ENCODE peak calls at places on chromosomes 2 and 18, in seven cellular contexts. R is MV-4-11; A is kidney tubule cell; N is naive B cell; W is stimulated activated CD4-positive, alpha-beta T cell treated with anti-CD3 and anti-CD28 coated beads, Interleukin-2, amount 100 ng/mL, for 48 hours; O is non-pigmented ciliary epithelial cell; E is activated CD8-positive, alpha-beta memory T cell treated with anti-CD3 and anti-CD28 coated beads for 24 hours. P is an unnamed sample.

GRCh38 chr2:59561281-59561680 is 992.2 kb downstream of the BCL11A start:
- DNase-seq in R (no peak), A (no peak), N (no peak), W (no peak), O (no peak), E (no peak), P (no peak)

GRCh38 chr2:964567-964966 is 13.9 kb downstream of the SNTG2 start:
- DNase-seq in R (no peak), A (no peak), N (no peak), W (no peak), O (no peak), E (no peak), P (no peak)

GRCh38 chr18:78739115-78739514 is 240.5 kb upstream of the SALL3 start:
- DNase-seq in R (no peak), A (no peak), N (no peak), W (no peak), O (no peak), E (peak), P (no peak)

GRCh38 chr2:86301010-86301409 is 36.4 kb downstream of the REEP1 start:
- DNase-seq in R (no peak), A (no peak), N (no peak), W (no peak), O (no peak), E (no peak), P (no peak)

GRCh38 chr2:163515836-163516235 is 220.0 kb downstream of the FIGN start:
- DNase-seq in R (no peak), A (no peak), N (no peak), W (no peak), O (no peak), E (no peak), P (no peak)

GRCh38 chr2:235514627-235515363 is 21.0 kb downstream of the AGAP1 start:
- DNase-seq in R (no peak), A (peak), N (no peak), W (no peak), O (no peak), E (no peak), P (no peak)

GRCh38 chr18:45050712-45051639 is 370.3 kb downstream of the SETBP1 start:
- DNase-seq in R (no peak), A (peak), N (no peak), W (no peak), O (peak), E (no peak), P (peak)

GRCh38 chr2:72821983-72822382 is 3.9 kb downstream of the EXOC6B start:
- DNase-seq in R (no peak), A (no peak), N (no peak), W (no peak), O (no peak), E (no peak), P (no peak)

GRCh38 chr18:49813071-49813320 is 337 bp downstream of the ACAA2 start:
- DNase-seq in R (peak), A (no peak), N (no peak), W (no peak), O (no peak), E (no peak), P (no peak)

GRCh38 chr2:204860249-204860648 is 315.0 kb downstream of the PARD3B start:
- DNase-seq in R (no peak), A (no peak), N (no peak), W (no peak), O (no peak), E (no peak), P (no peak)

GRCh38 chr2:55311444-55311870 is 42.4 kb upstream of the MTIF2 start:
- DNase-seq in R (peak), A (peak), N (no peak), W (peak), O (peak), E (no peak), P (no peak)

GRCh38 chr18:48313803-48314202 is 95.4 kb downstream of the ZBTB7C start:
- DNase-seq in R (no peak), A (no peak), N (no peak), W (no peak), O (no peak), E (no peak), P (no peak)

GRCh38 chr2:192413812-192414424 is 219.2 kb upstream of the TMEFF2 start:
- DNase-seq in R (no peak), A (no peak), N (no peak), W (no peak), O (no peak), E (no peak), P (no peak)

GRCh38 chr2:219483451-219484342 is 15.0 kb upstream of the GMPPA start:
- DNase-seq in R (no peak), A (no peak), N (no peak), W (no peak), O (no peak), E (no peak), P (no peak)

GRCh38 chr2:18901255-18901654 is 311.9 kb upstream of the NT5C1B start:
- DNase-seq in R (no peak), A (no peak), N (no peak), W (no peak), O (no peak), E (no peak), P (no peak)

GRCh38 chr2:145460151-145460550 is 940.2 kb upstream of the ZEB2 start:
- DNase-seq in R (no peak), A (no peak), N (no peak), W (no peak), O (no peak), E (no peak), P (no peak)

GRCh38 chr2:31066594-31066993 is 71.6 kb downstream of the GALNT14 start:
- DNase-seq in R (no peak), A (no peak), N (no peak), W (no peak), O (no peak), E (no peak), P (no peak)

GRCh38 chr2:27901219-27901618 is 10.7 kb downstream of the BABAM2 start:
- DNase-seq in R (no peak), A (no peak), N (no peak), W (peak), O (no peak), E (no peak), P (no peak)

GRCh38 chr2:30425326-30425725 is 21.7 kb upstream of the LCLAT1 start:
- DNase-seq in R (no peak), A (no peak), N (no peak), W (no peak), O (no peak), E (no peak), P (no peak)

GRCh38 chr2:199381531-199381930 is 76.2 kb downstream of the SATB2 start:
- DNase-seq in R (no peak), A (no peak), N (no peak), W (no peak), O (no peak), E (no peak), P (no peak)

GRCh38 chr2:160062283-160063005 is at the start of gene PLA2R1:
- DNase-seq in R (no peak), A (peak), N (no peak), W (no peak), O (no peak), E (no peak), P (peak)

GRCh38 chr2:141654311-141654710 is 476.5 kb downstream of the LRP1B start:
- DNase-seq in R (no peak), A (no peak), N (no peak), W (no peak), O (no peak), E (no peak), P (no peak)

GRCh38 chr18:27656167-27656778 is 471.2 kb upstream of the CHST9 start:
- DNase-seq in R (no peak), A (peak), N (no peak), W (no peak), O (peak), E (no peak), P (peak)

GRCh38 chr2:74009577-74009976 is 24.9 kb downstream of the TET3 start:
- DNase-seq in R (no peak), A (no peak), N (no peak), W (no peak), O (no peak), E (peak), P (no peak)

GRCh38 chr2:19649107-19649506 is 252.7 kb downstream of the TTC32 start:
- DNase-seq in R (no peak), A (peak), N (no peak), W (no peak), O (peak), E (no peak), P (no peak)

GRCh38 chr2:74399785-74400184 is 19.7 kb upstream of the DCTN1 start:
- DNase-seq in R (peak), A (peak), N (no peak), W (no peak), O (no peak), E (no peak), P (no peak)

GRCh38 chr2:133485868-133486267 is 82.4 kb downstream of the NCKAP5 start:
- DNase-seq in R (no peak), A (no peak), N (no peak), W (no peak), O (no peak), E (no peak), P (no peak)

GRCh38 chr18:47679864-47680263 is 250.6 kb downstream of the SMAD2 start:
- DNase-seq in R (no peak), A (no peak), N (peak), W (no peak), O (no peak), E (no peak), P (no peak)

GRCh38 chr2:7672027-7672684 is 754.9 kb downstream of the RNF144A start:
- DNase-seq in R (peak), A (peak), N (peak), W (peak), O (peak), E (peak), P (no peak)

GRCh38 chr2:163774862-163775261 is 39.1 kb upstream of the FIGN start:
- DNase-seq in R (no peak), A (peak), N (no peak), W (no peak), O (peak), E (no peak), P (peak)

GRCh38 chr18:49030138-49030537 is 79.4 kb upstream of the SMAD7 start:
- DNase-seq in R (no peak), A (no peak), N (no peak), W (no peak), O (no peak), E (no peak), P (no peak)

GRCh38 chr2:151973901-151974199 is 125.0 kb downstream of the CACNB4 start:
- DNase-seq in R (peak), A (peak), N (no peak), W (no peak), O (peak), E (no peak), P (no peak)

GRCh38 chr2:25545899-25546298 is 127.5 kb downstream of the DTNB start:
- DNase-seq in R (no peak), A (no peak), N (no peak), W (no peak), O (no peak), E (no peak), P (no peak)

GRCh38 chr18:23943903-23944624 is 70.5 kb upstream of the TTC39C start:
- DNase-seq in R (no peak), A (no peak), N (no peak), W (no peak), O (peak), E (no peak), P (no peak)

GRCh38 chr2:70089220-70089945 is 2.1 kb downstream of the PCBP1 start:
- DNase-seq in R (no peak), A (peak), N (no peak), W (peak), O (no peak), E (peak), P (no peak)

GRCh38 chr18:63683152-63683551 is 19.6 kb upstream of the SERPINB11 start:
- DNase-seq in R (no peak), A (peak), N (no peak), W (no peak), O (peak), E (no peak), P (peak)

GRCh38 chr2:100819365-100820345 is at the start of gene NPAS2:
- DNase-seq in R (no peak), A (peak), N (no peak), W (no peak), O (no peak), E (peak), P (no peak)

GRCh38 chr2:145846986-145847385 is 1327.1 kb upstream of the ZEB2 start:
- DNase-seq in R (no peak), A (no peak), N (no peak), W (no peak), O (no peak), E (no peak), P (no peak)

GRCh38 chr2:241852116-241852980 is 6.3 kb downstream of the PDCD1 start:
- DNase-seq in R (no peak), A (no peak), N (no peak), W (no peak), O (no peak), E (peak), P (no peak)